ENCODE peak calls at places on chromosomes 2 and 18, in six cellular contexts. D is prostate gland, F is IMR-90, G is gastrocnemius medialis, R is tibial nerve, P is heart left ventricle. C is an unnamed sample. For H3K4me1, the result is how much of the 10 kb centered on the place peaks cover.

GRCh38 chr2:25322313-25322712 is 19.4 kb downstream of the DNMT3A start:
- DNase-seq in F (no peak), D (no peak), G (no peak), R (no peak), P (peak), C (no peak)

GRCh38 chr2:80489718-80490117 is 185.2 kb upstream of the LRRTM1 start:
- DNase-seq in D (no peak), G (no peak), P (no peak), F (peak), R (no peak), C (no peak)

GRCh38 chr2:17303496-17303895 is 214.7 kb downstream of the RAD51AP2 start:
- DNase-seq in G (no peak), F (peak), R (no peak), D (no peak), P (no peak), C (no peak)

GRCh38 chr2:99140860-99141109 is 722 bp upstream of the C2orf15 start:
- DNase-seq in R (no peak), P (no peak), G (no peak), F (no peak), D (no peak), C (no peak)

GRCh38 chr2:153404792-153405191 is 73.8 kb downstream of the RPRM start:
- DNase-seq in F (no peak), R (no peak), D (no peak), P (no peak), G (no peak), C (no peak)

GRCh38 chr2:11131166-11131920 is 23.9 kb upstream of the SLC66A3 start:
- DNase-seq in F (no peak), G (no peak), P (no peak), D (no peak), R (no peak), C (no peak)

GRCh38 chr2:120591572-120591971 is 144.1 kb upstream of the GLI2 start:
- DNase-seq in P (peak), R (no peak), F (no peak), D (no peak), G (no peak), C (no peak)

GRCh38 chr2:71530246-71530986 is 77.1 kb downstream of the DYSF start:
- DNase-seq in G (peak), D (no peak), R (no peak), F (peak), P (no peak), C (no peak)

GRCh38 chr2:105814291-105814940 is 69.7 kb downstream of the NCK2 start:
- DNase-seq in F (no peak), P (no peak), G (no peak), R (no peak), D (no peak), C (no peak)

GRCh38 chr2:26173596-26174482 is 951 bp downstream of the GAREM2 start:
- DNase-seq in D (no peak), R (no peak), F (no peak), G (no peak), P (peak), C (no peak)

GRCh38 chr2:71070294-71071025 is 2.0 kb downstream of the NAGK start:
- DNase-seq in P (no peak), D (no peak), R (no peak), F (peak), G (no peak), C (no peak)

DNA sequence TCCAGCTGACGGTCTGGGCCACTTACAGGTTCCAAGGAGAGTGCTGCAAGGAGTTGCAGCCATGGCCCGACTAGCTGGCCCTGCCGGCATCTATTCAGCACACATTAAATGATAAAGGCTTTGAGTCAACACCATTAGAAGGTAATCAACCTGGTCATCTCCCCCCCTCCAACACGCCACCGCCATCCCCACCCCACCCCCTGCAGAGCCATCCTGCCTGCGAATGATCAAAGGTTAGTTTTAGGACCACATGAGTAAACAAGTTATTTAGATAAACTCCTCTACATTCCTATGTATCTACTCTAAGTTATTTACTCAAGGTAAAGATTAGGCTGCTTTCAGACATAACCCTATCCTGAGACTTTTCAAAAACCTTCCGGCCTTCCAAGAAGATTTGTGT is 349.3 kb upstream of the SLC39A10 start:
- DNase-seq in P (no peak), G (no peak), D (no peak), R (no peak), F (no peak), C (no peak)
- H3K4me1 ChIP-seq in P (under half), G (under half), D (under half), R (under half), F (under half), C (under half)

GRCh38 chr18:3015203-3015590 is 2.3 kb upstream of the LPIN2 start:
- DNase-seq in P (no peak), G (no peak), D (no peak), R (no peak), F (peak), C (no peak)

GRCh38 chr18:3014501-3015202 is 1.7 kb upstream of the LPIN2 start:
- DNase-seq in D (no peak), F (no peak), R (no peak), P (no peak), G (no peak), C (no peak)

GRCh38 chr18:3012306-3012919 is 531 bp downstream of the LPIN2 start:
- DNase-seq in D (peak), F (peak), G (no peak), P (peak), R (peak), C (peak)

GRCh38 chr18:3015851-3016250 is 2.9 kb upstream of the LPIN2 start:
- DNase-seq in P (no peak), F (no peak), D (no peak), G (no peak), R (no peak), C (no peak)

GRCh38 chr18:3012920-3013810 is at the start of gene LPIN2:
- DNase-seq in R (peak), F (peak), D (peak), G (peak), P (peak), C (peak)
- TF ChIP-seq POLR2A in R (peak), F (peak), D (peak), G (peak), P (no peak), C (peak)

GRCh38 chr18:44682871-44683221 is 2.2 kb downstream of the SETBP1 start:
- DNase-seq in G (peak), F (no peak), R (no peak), D (no peak), P (no peak), C (peak)
- H3K4me1 ChIP-seq in G (under half), F (under half), R (under half), D (under half), P (under half), C (under half)

GRCh38 chr2:152335016-152335850 is at the start of gene FMNL2:
- DNase-seq in G (peak), F (peak), R (peak), P (peak), D (peak), C (peak)
- TF ChIP-seq POLR2A in G (peak), F (peak), R (peak), P (no peak), D (peak), C (peak)

C was measured in ovary.